ENCODE peak calls at places on chromosomes 3 and 15, in six cellular contexts. R, S, Z, I, F and N are unnamed samples.

GRCh38 chr3:41652931-41653330 is 309.0 kb downstream of the ULK4 start:
- DNase-seq in R (peak), S (no peak), Z (no peak), I (no peak), F (no peak), N (peak)

GRCh38 chr3:171261487-171261886 is 198.7 kb downstream of the TNIK start:
- DNase-seq in R (no peak), S (no peak), Z (no peak), I (peak), F (peak), N (no peak)

GRCh38 chr3:48492461-48493202 is 11.3 kb downstream of the SHISA5 start:
- DNase-seq in R (no peak), S (peak), Z (no peak), I (no peak), F (no peak), N (no peak)

GRCh38 chr15:89136818-89137772 is 48.8 kb downstream of the ABHD2 start:
- DNase-seq in R (peak), S (no peak), Z (no peak), I (no peak), F (no peak), N (no peak)

GRCh38 chr3:72738752-72739520 is 109.3 kb downstream of the SHQ1 start:
- DNase-seq in R (peak), S (peak), Z (peak), I (peak), F (no peak), N (peak)

GRCh38 chr3:14640157-14640562 is 11.4 kb upstream of the CCDC174 start:
- DNase-seq in R (peak), S (no peak), Z (no peak), I (no peak), F (no peak), N (no peak)

GRCh38 chr15:42138968-42139386 is 17.5 kb downstream of the PLA2G4F start:
- DNase-seq in R (no peak), S (no peak), Z (no peak), I (peak), F (no peak), N (no peak)

GRCh38 chr3:99720985-99721632 is 82.7 kb downstream of the COL8A1 start:
- DNase-seq in R (peak), S (no peak), Z (no peak), I (no peak), F (no peak), N (no peak)

GRCh38 chr3:102238362-102238761 is 196.5 kb upstream of the ZPLD1 start:
- DNase-seq in R (no peak), S (no peak), Z (no peak), I (no peak), F (no peak), N (peak)

GRCh38 chr15:57541805-57542504 is 49.7 kb upstream of the MYZAP start:
- DNase-seq in R (peak), S (peak), Z (peak), I (peak), F (peak), N (peak)

GRCh38 chr3:188185717-188186236 is 31.8 kb downstream of the LPP start:
- DNase-seq in R (no peak), S (no peak), Z (peak), I (peak), F (no peak), N (no peak)

GRCh38 chr3:124986153-124987143 is 51.9 kb upstream of the MUC13 start:
- DNase-seq in R (peak), S (no peak), Z (peak), I (peak), F (peak), N (peak)

GRCh38 chr3:97991278-97991652 is 19.0 kb upstream of the RIOX2 start:
- DNase-seq in R (no peak), S (no peak), Z (no peak), I (no peak), F (no peak), N (no peak)

GRCh38 chr3:31173118-31173718 is 278.8 kb upstream of the GADL1 start:
- DNase-seq in R (no peak), S (no peak), Z (no peak), I (no peak), F (no peak), N (no peak)